ENCODE peak calls at places on chromosomes 3 and 15, in ten cellular contexts. One of them, this sample, is unnamed.

GRCh38 chr15:24899367-24899766 is 55.4 kb upstream of the SNRPN start:
- DNase-seq in MV-4-11: no peak
- DNase-seq in GM12865: no peak
- DNase-seq in fibroblast of the conjunctiva: no peak
- DNase-seq in HCEC 1CT: no peak
- DNase-seq in stimulated activated CD4-positive, alpha-beta T cell treated with anti-CD3 and anti-CD28 coated beads, Interleukin-2, amount 100 ng/mL, for 48 hours: no peak
- DNase-seq in natural killer cell treated with Interleukin-12 subunit alpha and Interleukin-12 subunit beta and Interleukin-15 and Interleukin-18, amount 100 ng/mL, for 72 hours: no peak
- DNase-seq in activated CD8-positive, alpha-beta memory T cell treated with anti-CD3 and anti-CD28 coated beads, Interleukin-2, amount 50 U/mL, for 4 hours: no peak
- DNase-seq in omental fat pad: no peak
- DNase-seq in left kidney: no peak
- DNase-seq in this sample: no peak

GRCh38 chr15:58147151-58147550 is 9.0 kb downstream of the AQP9 start:
- DNase-seq in left kidney: peak
- DNase-seq in HCEC 1CT: no peak
- DNase-seq in MV-4-11: peak
- DNase-seq in natural killer cell treated with Interleukin-12 subunit alpha and Interleukin-12 subunit beta and Interleukin-15 and Interleukin-18, amount 100 ng/mL, for 72 hours: no peak
- DNase-seq in activated CD8-positive, alpha-beta memory T cell treated with anti-CD3 and anti-CD28 coated beads, Interleukin-2, amount 50 U/mL, for 4 hours: no peak
- DNase-seq in fibroblast of the conjunctiva: no peak
- DNase-seq in stimulated activated CD4-positive, alpha-beta T cell treated with anti-CD3 and anti-CD28 coated beads, Interleukin-2, amount 100 ng/mL, for 48 hours: no peak
- DNase-seq in GM12865: peak
- DNase-seq in omental fat pad: no peak
- DNase-seq in this sample: no peak

GRCh38 chr15:82952156-82953081 is at the start of gene HOMER2:
- DNase-seq in fibroblast of the conjunctiva: no peak
- DNase-seq in MV-4-11: no peak
- DNase-seq in omental fat pad: no peak
- DNase-seq in stimulated activated CD4-positive, alpha-beta T cell treated with anti-CD3 and anti-CD28 coated beads, Interleukin-2, amount 100 ng/mL, for 48 hours: no peak
- DNase-seq in left kidney: peak
- DNase-seq in HCEC 1CT: no peak
- DNase-seq in GM12865: no peak
- DNase-seq in activated CD8-positive, alpha-beta memory T cell treated with anti-CD3 and anti-CD28 coated beads, Interleukin-2, amount 50 U/mL, for 4 hours: peak
- DNase-seq in natural killer cell treated with Interleukin-12 subunit alpha and Interleukin-12 subunit beta and Interleukin-15 and Interleukin-18, amount 100 ng/mL, for 72 hours: no peak
- DNase-seq in this sample: no peak

GRCh38 chr15:31200735-31201151 is 99.2 kb upstream of the TRPM1 start:
- DNase-seq in omental fat pad: no peak
- DNase-seq in activated CD8-positive, alpha-beta memory T cell treated with anti-CD3 and anti-CD28 coated beads, Interleukin-2, amount 50 U/mL, for 4 hours: peak
- DNase-seq in stimulated activated CD4-positive, alpha-beta T cell treated with anti-CD3 and anti-CD28 coated beads, Interleukin-2, amount 100 ng/mL, for 48 hours: peak
- DNase-seq in natural killer cell treated with Interleukin-12 subunit alpha and Interleukin-12 subunit beta and Interleukin-15 and Interleukin-18, amount 100 ng/mL, for 72 hours: peak
- DNase-seq in HCEC 1CT: peak
- DNase-seq in left kidney: peak
- DNase-seq in GM12865: peak
- DNase-seq in fibroblast of the conjunctiva: peak
- DNase-seq in MV-4-11: no peak
- DNase-seq in this sample: no peak

GRCh38 chr3:10456981-10457380 is 48.4 kb downstream of the ATP2B2 start:
- DNase-seq in left kidney: no peak
- DNase-seq in HCEC 1CT: no peak
- DNase-seq in natural killer cell treated with Interleukin-12 subunit alpha and Interleukin-12 subunit beta and Interleukin-15 and Interleukin-18, amount 100 ng/mL, for 72 hours: no peak
- DNase-seq in GM12865: no peak
- DNase-seq in activated CD8-positive, alpha-beta memory T cell treated with anti-CD3 and anti-CD28 coated beads, Interleukin-2, amount 50 U/mL, for 4 hours: no peak
- DNase-seq in omental fat pad: no peak
- DNase-seq in MV-4-11: no peak
- DNase-seq in fibroblast of the conjunctiva: no peak
- DNase-seq in stimulated activated CD4-positive, alpha-beta T cell treated with anti-CD3 and anti-CD28 coated beads, Interleukin-2, amount 100 ng/mL, for 48 hours: no peak
- DNase-seq in this sample: no peak

GRCh38 chr3:23915537-23916108 is 1.2 kb downstream of the NKIRAS1 start:
- DNase-seq in natural killer cell treated with Interleukin-12 subunit alpha and Interleukin-12 subunit beta and Interleukin-15 and Interleukin-18, amount 100 ng/mL, for 72 hours: no peak
- DNase-seq in GM12865: no peak
- DNase-seq in omental fat pad: no peak
- DNase-seq in stimulated activated CD4-positive, alpha-beta T cell treated with anti-CD3 and anti-CD28 coated beads, Interleukin-2, amount 100 ng/mL, for 48 hours: no peak
- DNase-seq in fibroblast of the conjunctiva: no peak
- DNase-seq in HCEC 1CT: no peak
- DNase-seq in activated CD8-positive, alpha-beta memory T cell treated with anti-CD3 and anti-CD28 coated beads, Interleukin-2, amount 50 U/mL, for 4 hours: no peak
- DNase-seq in left kidney: peak
- DNase-seq in MV-4-11: peak
- DNase-seq in this sample: no peak

GRCh38 chr15:69920232-69920631 is 177.5 kb downstream of the TLE3 start:
- DNase-seq in HCEC 1CT: no peak
- DNase-seq in omental fat pad: no peak
- DNase-seq in fibroblast of the conjunctiva: no peak
- DNase-seq in activated CD8-positive, alpha-beta memory T cell treated with anti-CD3 and anti-CD28 coated beads, Interleukin-2, amount 50 U/mL, for 4 hours: no peak
- DNase-seq in GM12865: no peak
- DNase-seq in natural killer cell treated with Interleukin-12 subunit alpha and Interleukin-12 subunit beta and Interleukin-15 and Interleukin-18, amount 100 ng/mL, for 72 hours: no peak
- DNase-seq in MV-4-11: no peak
- DNase-seq in left kidney: no peak
- DNase-seq in stimulated activated CD4-positive, alpha-beta T cell treated with anti-CD3 and anti-CD28 coated beads, Interleukin-2, amount 100 ng/mL, for 48 hours: no peak
- DNase-seq in this sample: no peak

GRCh38 chr3:197501496-197501878 is 54.3 kb downstream of the BDH1 start:
- DNase-seq in HCEC 1CT: peak
- DNase-seq in natural killer cell treated with Interleukin-12 subunit alpha and Interleukin-12 subunit beta and Interleukin-15 and Interleukin-18, amount 100 ng/mL, for 72 hours: no peak
- DNase-seq in omental fat pad: no peak
- DNase-seq in left kidney: peak
- DNase-seq in stimulated activated CD4-positive, alpha-beta T cell treated with anti-CD3 and anti-CD28 coated beads, Interleukin-2, amount 100 ng/mL, for 48 hours: no peak
- DNase-seq in MV-4-11: peak
- DNase-seq in GM12865: peak
- DNase-seq in activated CD8-positive, alpha-beta memory T cell treated with anti-CD3 and anti-CD28 coated beads, Interleukin-2, amount 50 U/mL, for 4 hours: no peak
- DNase-seq in fibroblast of the conjunctiva: no peak
- DNase-seq in this sample: no peak

GRCh38 chr15:22786868-22787698 is 639 bp downstream of the NIPA1 start:
- DNase-seq in left kidney: peak
- DNase-seq in fibroblast of the conjunctiva: no peak
- DNase-seq in natural killer cell treated with Interleukin-12 subunit alpha and Interleukin-12 subunit beta and Interleukin-15 and Interleukin-18, amount 100 ng/mL, for 72 hours: no peak
- DNase-seq in GM12865: peak
- DNase-seq in HCEC 1CT: peak
- DNase-seq in MV-4-11: no peak
- DNase-seq in omental fat pad: no peak
- DNase-seq in activated CD8-positive, alpha-beta memory T cell treated with anti-CD3 and anti-CD28 coated beads, Interleukin-2, amount 50 U/mL, for 4 hours: peak
- DNase-seq in stimulated activated CD4-positive, alpha-beta T cell treated with anti-CD3 and anti-CD28 coated beads, Interleukin-2, amount 100 ng/mL, for 48 hours: no peak
- DNase-seq in this sample: no peak

GRCh38 chr3:136075218-136075808 is 109.8 kb downstream of the PPP2R3A start:
- DNase-seq in stimulated activated CD4-positive, alpha-beta T cell treated with anti-CD3 and anti-CD28 coated beads, Interleukin-2, amount 100 ng/mL, for 48 hours: peak
- DNase-seq in HCEC 1CT: peak
- DNase-seq in fibroblast of the conjunctiva: peak
- DNase-seq in GM12865: peak
- DNase-seq in natural killer cell treated with Interleukin-12 subunit alpha and Interleukin-12 subunit beta and Interleukin-15 and Interleukin-18, amount 100 ng/mL, for 72 hours: peak
- DNase-seq in MV-4-11: peak
- DNase-seq in activated CD8-positive, alpha-beta memory T cell treated with anti-CD3 and anti-CD28 coated beads, Interleukin-2, amount 50 U/mL, for 4 hours: peak
- DNase-seq in omental fat pad: peak
- DNase-seq in left kidney: peak
- DNase-seq in this sample: peak

GRCh38 chr3:11306815-11307589 is 34.8 kb downstream of the ATG7 start:
- DNase-seq in natural killer cell treated with Interleukin-12 subunit alpha and Interleukin-12 subunit beta and Interleukin-15 and Interleukin-18, amount 100 ng/mL, for 72 hours: no peak
- DNase-seq in fibroblast of the conjunctiva: no peak
- DNase-seq in MV-4-11: no peak
- DNase-seq in left kidney: no peak
- DNase-seq in GM12865: peak
- DNase-seq in omental fat pad: no peak
- DNase-seq in stimulated activated CD4-positive, alpha-beta T cell treated with anti-CD3 and anti-CD28 coated beads, Interleukin-2, amount 100 ng/mL, for 48 hours: no peak
- DNase-seq in HCEC 1CT: no peak
- DNase-seq in activated CD8-positive, alpha-beta memory T cell treated with anti-CD3 and anti-CD28 coated beads, Interleukin-2, amount 50 U/mL, for 4 hours: peak
- DNase-seq in this sample: no peak

GRCh38 chr3:41237907-41238306 is 38.6 kb downstream of the CTNNB1 start:
- DNase-seq in HCEC 1CT: no peak
- DNase-seq in GM12865: no peak
- DNase-seq in fibroblast of the conjunctiva: no peak
- DNase-seq in left kidney: no peak
- DNase-seq in activated CD8-positive, alpha-beta memory T cell treated with anti-CD3 and anti-CD28 coated beads, Interleukin-2, amount 50 U/mL, for 4 hours: no peak
- DNase-seq in stimulated activated CD4-positive, alpha-beta T cell treated with anti-CD3 and anti-CD28 coated beads, Interleukin-2, amount 100 ng/mL, for 48 hours: no peak
- DNase-seq in MV-4-11: no peak
- DNase-seq in natural killer cell treated with Interleukin-12 subunit alpha and Interleukin-12 subunit beta and Interleukin-15 and Interleukin-18, amount 100 ng/mL, for 72 hours: no peak
- DNase-seq in omental fat pad: no peak
- DNase-seq in this sample: no peak

GRCh38 chr15:98647026-98647773 is 1.1 kb upstream of the IGF1R start:
- DNase-seq in MV-4-11: peak
- DNase-seq in fibroblast of the conjunctiva: no peak
- DNase-seq in left kidney: peak
- DNase-seq in HCEC 1CT: peak
- DNase-seq in natural killer cell treated with Interleukin-12 subunit alpha and Interleukin-12 subunit beta and Interleukin-15 and Interleukin-18, amount 100 ng/mL, for 72 hours: peak
- DNase-seq in stimulated activated CD4-positive, alpha-beta T cell treated with anti-CD3 and anti-CD28 coated beads, Interleukin-2, amount 100 ng/mL, for 48 hours: peak
- DNase-seq in activated CD8-positive, alpha-beta memory T cell treated with anti-CD3 and anti-CD28 coated beads, Interleukin-2, amount 50 U/mL, for 4 hours: peak
- DNase-seq in omental fat pad: no peak
- DNase-seq in GM12865: peak
- DNase-seq in this sample: no peak

GRCh38 chr15:66253643-66254363 is at the start of gene MEGF11:
- DNase-seq in stimulated activated CD4-positive, alpha-beta T cell treated with anti-CD3 and anti-CD28 coated beads, Interleukin-2, amount 100 ng/mL, for 48 hours: no peak
- DNase-seq in activated CD8-positive, alpha-beta memory T cell treated with anti-CD3 and anti-CD28 coated beads, Interleukin-2, amount 50 U/mL, for 4 hours: no peak
- DNase-seq in fibroblast of the conjunctiva: no peak
- DNase-seq in GM12865: no peak
- DNase-seq in natural killer cell treated with Interleukin-12 subunit alpha and Interleukin-12 subunit beta and Interleukin-15 and Interleukin-18, amount 100 ng/mL, for 72 hours: no peak
- DNase-seq in left kidney: peak
- DNase-seq in MV-4-11: no peak
- DNase-seq in omental fat pad: no peak
- DNase-seq in HCEC 1CT: peak
- DNase-seq in this sample: no peak

GRCh38 chr3:131658115-131658514 is 155.3 kb upstream of the MRPL3 start:
- DNase-seq in natural killer cell treated with Interleukin-12 subunit alpha and Interleukin-12 subunit beta and Interleukin-15 and Interleukin-18, amount 100 ng/mL, for 72 hours: no peak
- DNase-seq in left kidney: no peak
- DNase-seq in activated CD8-positive, alpha-beta memory T cell treated with anti-CD3 and anti-CD28 coated beads, Interleukin-2, amount 50 U/mL, for 4 hours: no peak
- DNase-seq in GM12865: no peak
- DNase-seq in MV-4-11: no peak
- DNase-seq in fibroblast of the conjunctiva: no peak
- DNase-seq in stimulated activated CD4-positive, alpha-beta T cell treated with anti-CD3 and anti-CD28 coated beads, Interleukin-2, amount 100 ng/mL, for 48 hours: no peak
- DNase-seq in omental fat pad: no peak
- DNase-seq in HCEC 1CT: no peak
- DNase-seq in this sample: no peak

GRCh38 chr3:30471076-30471475 is 135.3 kb upstream of the TGFBR2 start:
- DNase-seq in natural killer cell treated with Interleukin-12 subunit alpha and Interleukin-12 subunit beta and Interleukin-15 and Interleukin-18, amount 100 ng/mL, for 72 hours: no peak
- DNase-seq in left kidney: no peak
- DNase-seq in fibroblast of the conjunctiva: no peak
- DNase-seq in GM12865: no peak
- DNase-seq in omental fat pad: no peak
- DNase-seq in stimulated activated CD4-positive, alpha-beta T cell treated with anti-CD3 and anti-CD28 coated beads, Interleukin-2, amount 100 ng/mL, for 48 hours: no peak
- DNase-seq in MV-4-11: no peak
- DNase-seq in HCEC 1CT: no peak
- DNase-seq in activated CD8-positive, alpha-beta memory T cell treated with anti-CD3 and anti-CD28 coated beads, Interleukin-2, amount 50 U/mL, for 4 hours: no peak
- DNase-seq in this sample: no peak

GRCh38 chr3:184239710-184240109 is 9.1 kb downstream of the ALG3 start:
- DNase-seq in omental fat pad: no peak
- DNase-seq in natural killer cell treated with Interleukin-12 subunit alpha and Interleukin-12 subunit beta and Interleukin-15 and Interleukin-18, amount 100 ng/mL, for 72 hours: no peak
- DNase-seq in left kidney: no peak
- DNase-seq in MV-4-11: no peak
- DNase-seq in stimulated activated CD4-positive, alpha-beta T cell treated with anti-CD3 and anti-CD28 coated beads, Interleukin-2, amount 100 ng/mL, for 48 hours: no peak
- DNase-seq in activated CD8-positive, alpha-beta memory T cell treated with anti-CD3 and anti-CD28 coated beads, Interleukin-2, amount 50 U/mL, for 4 hours: no peak
- DNase-seq in HCEC 1CT: no peak
- DNase-seq in GM12865: no peak
- DNase-seq in fibroblast of the conjunctiva: no peak
- DNase-seq in this sample: no peak

GRCh38 chr3:17841190-17841828 is 98.9 kb upstream of the TBC1D5 start:
- DNase-seq in MV-4-11: peak
- DNase-seq in HCEC 1CT: peak
- DNase-seq in activated CD8-positive, alpha-beta memory T cell treated with anti-CD3 and anti-CD28 coated beads, Interleukin-2, amount 50 U/mL, for 4 hours: peak
- DNase-seq in omental fat pad: peak
- DNase-seq in fibroblast of the conjunctiva: peak
- DNase-seq in stimulated activated CD4-positive, alpha-beta T cell treated with anti-CD3 and anti-CD28 coated beads, Interleukin-2, amount 100 ng/mL, for 48 hours: peak
- DNase-seq in natural killer cell treated with Interleukin-12 subunit alpha and Interleukin-12 subunit beta and Interleukin-15 and Interleukin-18, amount 100 ng/mL, for 72 hours: peak
- DNase-seq in GM12865: peak
- DNase-seq in left kidney: peak
- DNase-seq in this sample: no peak